ENCODE peak calls at places on chromosomes 1 and 21, in four cellular contexts. One of them, this sample, is unnamed.

GRCh38 chr1:224644553-224645154 is 28.5 kb downstream of the CNIH3 start:
- DNase-seq in HL-60: peak; percentile 24
- DNase-seq in GM12878: peak; percentile 24
- DNase-seq in K562: peak; percentile 77
- DNase-seq in this sample: peak; percentile 59

GRCh38 chr1:70044832-70045231 is 160.5 kb downstream of the LRRC40 start:
- DNase-seq in HL-60: no peak
- DNase-seq in K562: no peak
- DNase-seq in GM12878: no peak
- DNase-seq in this sample: no peak

GRCh38 chr1:162873671-162874666 is 13.0 kb upstream of the CCDC190 start:
- DNase-seq in HL-60: no peak
- DNase-seq in GM12878: no peak
- DNase-seq in K562: no peak
- DNase-seq in this sample: no peak

GRCh38 chr1:39170731-39171375 is 33.6 kb upstream of the MACF1 start:
- DNase-seq in K562: peak; percentile 39
- DNase-seq in GM12878: no peak
- DNase-seq in HL-60: no peak
- DNase-seq in this sample: no peak

GRCh38 chr1:185318431-185319151 is 1.5 kb upstream of the IVNS1ABP start:
- DNase-seq in HL-60: no peak
- DNase-seq in GM12878: no peak
- DNase-seq in K562: peak; percentile 36
- DNase-seq in this sample: no peak

GRCh38 chr1:110309768-110310167 is 29.4 kb upstream of the RBM15 start:
- DNase-seq in K562: no peak
- DNase-seq in HL-60: no peak
- DNase-seq in GM12878: no peak
- DNase-seq in this sample: no peak

GRCh38 chr1:217134857-217135568 is 411.8 kb upstream of the ESRRG start:
- DNase-seq in K562: no peak
- DNase-seq in GM12878: no peak
- DNase-seq in HL-60: no peak
- DNase-seq in this sample: no peak

GRCh38 chr1:154353460-154353904 is 28.2 kb downstream of the ATP8B2 start:
- DNase-seq in GM12878: peak; percentile 7
- DNase-seq in HL-60: no peak
- DNase-seq in K562: peak; percentile 76
- DNase-seq in this sample: no peak

GRCh38 chr1:162357681-162358266 is 18.9 kb downstream of the SPATA46 start:
- DNase-seq in GM12878: no peak
- DNase-seq in K562: peak; percentile 68
- DNase-seq in HL-60: no peak
- DNase-seq in this sample: no peak

GRCh38 chr1:91308544-91308943 is 96.1 kb downstream of the HFM1 start:
- DNase-seq in GM12878: no peak
- DNase-seq in K562: peak; percentile 7
- DNase-seq in HL-60: no peak
- DNase-seq in this sample: no peak

GRCh38 chr1:50977575-50978143 is 7.6 kb downstream of the CDKN2C start:
- DNase-seq in K562: peak; percentile 89
- DNase-seq in GM12878: no peak
- DNase-seq in HL-60: no peak
- DNase-seq in this sample: peak; percentile 34

GRCh38 chr1:44553771-44554170 is 120.5 kb downstream of the TMEM53 start:
- DNase-seq in GM12878: no peak
- DNase-seq in HL-60: no peak
- DNase-seq in K562: no peak
- DNase-seq in this sample: no peak

GRCh38 chr1:183674339-183674738 is 21.2 kb upstream of the APOBEC4 start:
- DNase-seq in GM12878: no peak
- DNase-seq in HL-60: no peak
- DNase-seq in K562: no peak
- DNase-seq in this sample: no peak

GRCh38 chr1:44436401-44437394 is 31.6 kb downstream of the RNF220 start:
- DNase-seq in K562: no peak
- DNase-seq in GM12878: no peak
- DNase-seq in HL-60: no peak
- DNase-seq in this sample: no peak

GRCh38 chr1:175138579-175138978 is 54.0 kb downstream of the KIAA0040 start:
- DNase-seq in K562: no peak
- DNase-seq in GM12878: no peak
- DNase-seq in HL-60: no peak
- DNase-seq in this sample: no peak

GRCh38 chr1:116379674-116380498 is 6.8 kb downstream of the ATP1A1 start:
- DNase-seq in K562: no peak
- DNase-seq in HL-60: no peak
- DNase-seq in GM12878: no peak
- DNase-seq in this sample: no peak

GRCh38 chr1:218658294-218658693 is 313.2 kb downstream of the TGFB2 start:
- DNase-seq in GM12878: no peak
- DNase-seq in HL-60: no peak
- DNase-seq in K562: no peak
- DNase-seq in this sample: no peak

GRCh38 chr1:213783273-213783672 is 204.5 kb upstream of the PROX1 start:
- DNase-seq in GM12878: no peak
- DNase-seq in HL-60: no peak
- DNase-seq in K562: no peak
- DNase-seq in this sample: no peak

GRCh38 chr1:150560011-150560438 is 10.8 kb downstream of the ADAMTSL4 start:
- DNase-seq in K562: peak; percentile 73
- DNase-seq in GM12878: no peak
- DNase-seq in HL-60: no peak
- DNase-seq in this sample: peak; percentile 84

GRCh38 chr1:108512239-108513071 is 47.4 kb upstream of the EEIG2 start:
- DNase-seq in K562: peak; percentile 41
- DNase-seq in GM12878: no peak
- DNase-seq in HL-60: no peak
- DNase-seq in this sample: no peak

GRCh38 chr1:63688302-63688701 is 85.5 kb upstream of the ROR1 start:
- DNase-seq in GM12878: no peak
- DNase-seq in HL-60: no peak
- DNase-seq in K562: no peak
- DNase-seq in this sample: no peak

GRCh38 chr1:50110656-50111055 is 1.9 kb downstream of the ELAVL4 start:
- DNase-seq in K562: no peak
- DNase-seq in HL-60: no peak
- DNase-seq in GM12878: no peak
- DNase-seq in this sample: no peak

GRCh38 chr1:99590578-99591209 is 55.2 kb upstream of the PALMD start:
- DNase-seq in GM12878: no peak
- DNase-seq in HL-60: no peak
- DNase-seq in K562: no peak
- DNase-seq in this sample: no peak

DNA sequence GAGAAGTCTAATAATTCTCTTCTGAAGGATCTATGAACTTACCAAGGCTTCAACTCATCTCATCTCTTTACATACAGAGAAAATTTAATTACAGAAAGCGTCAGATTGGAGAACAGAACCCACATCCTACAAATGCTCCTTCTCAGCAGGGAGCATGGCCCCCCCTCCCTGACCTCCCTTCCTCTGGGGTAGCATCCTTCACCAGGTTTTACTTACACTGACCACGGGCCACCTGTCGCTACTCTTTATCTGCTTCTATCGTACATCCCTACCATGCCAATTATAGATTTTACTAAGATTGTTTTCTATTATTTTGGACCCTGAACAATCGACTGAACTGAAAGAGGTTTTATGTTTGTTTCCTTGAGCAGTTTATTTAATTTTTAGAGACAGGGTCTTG is 25.8 kb downstream of the RIPPLY3 start:
- DNase-seq in GM12878: no peak
- DNase-seq in K562: no peak
- DNase-seq in HL-60: no peak
- DNase-seq in this sample: no peak
- TF ChIP-seq SPI1 in GM12878: no peak
- TF ChIP-seq SPI1 in K562: no peak
- TF ChIP-seq SPI1 in HL-60: no peak
- TF ChIP-seq SPI1 in this sample: no peak

GRCh38 chr1:206429421-206429820 is 40.9 kb upstream of the IKBKE start:
- DNase-seq in GM12878: no peak
- DNase-seq in K562: no peak
- DNase-seq in HL-60: no peak
- DNase-seq in this sample: no peak

GRCh38 chr1:206427296-206427695 is 43.0 kb upstream of the IKBKE start:
- DNase-seq in HL-60: no peak
- DNase-seq in GM12878: no peak
- DNase-seq in K562: no peak
- DNase-seq in this sample: no peak

GRCh38 chr1:206435450-206435849 is 34.8 kb upstream of the IKBKE start:
- DNase-seq in GM12878: no peak
- DNase-seq in K562: no peak
- DNase-seq in HL-60: peak; percentile 2
- DNase-seq in this sample: no peak

DNA sequence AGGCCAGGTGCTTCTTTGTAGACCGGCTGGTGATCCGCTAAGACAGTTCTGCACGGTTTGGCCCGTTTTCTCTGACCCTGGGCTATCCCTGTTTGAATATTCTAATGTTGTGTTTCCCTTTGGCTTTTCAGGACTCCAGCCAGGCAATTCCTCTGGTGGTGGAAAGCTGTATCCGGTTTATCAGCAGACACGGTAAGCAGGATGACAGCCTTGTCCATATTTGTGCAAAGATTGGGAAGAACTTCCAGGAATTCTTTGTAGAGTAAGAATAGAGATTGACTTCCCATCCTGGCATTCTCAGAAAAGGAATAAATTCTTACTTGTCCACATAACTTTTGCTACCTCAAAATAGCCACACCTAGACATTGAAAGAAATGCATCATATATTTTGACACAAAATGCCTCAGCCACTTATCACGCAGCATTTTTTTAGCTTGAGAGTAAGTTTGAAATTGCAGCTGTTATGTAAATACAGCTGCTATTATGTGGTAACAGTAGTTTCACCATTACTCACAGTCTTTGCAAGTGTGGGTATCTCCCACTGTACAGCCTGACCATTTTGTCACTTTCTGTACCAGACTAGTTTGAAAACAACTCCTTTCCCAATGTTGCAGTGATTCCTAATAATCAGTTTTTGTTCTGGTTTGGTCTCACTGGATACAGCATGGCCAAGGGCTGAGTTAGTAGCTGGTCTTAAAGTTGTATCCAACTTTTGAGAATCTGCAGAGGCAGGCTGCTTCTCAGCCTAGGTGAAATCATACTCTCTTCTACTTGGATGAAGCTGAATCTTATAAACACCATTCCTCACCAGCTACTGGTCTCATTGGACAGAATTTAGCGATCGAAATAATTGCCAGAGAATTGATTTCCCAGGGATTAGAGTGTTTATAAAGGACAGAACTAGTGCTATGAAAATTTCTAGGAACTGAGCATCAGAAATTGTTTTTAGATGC is 40.0 kb upstream of the IKBKE start:
- DNase-seq in K562: no peak
- DNase-seq in HL-60: peak; percentile 1
- DNase-seq in GM12878: peak; percentile 48
- DNase-seq in this sample: peak; percentile 33
- TF ChIP-seq POLR2AphosphoS5 in K562: no peak
- TF ChIP-seq POLR2AphosphoS5 in HL-60: no peak
- TF ChIP-seq POLR2AphosphoS5 in GM12878: no peak
- TF ChIP-seq POLR2AphosphoS5 in this sample: no peak

DNA sequence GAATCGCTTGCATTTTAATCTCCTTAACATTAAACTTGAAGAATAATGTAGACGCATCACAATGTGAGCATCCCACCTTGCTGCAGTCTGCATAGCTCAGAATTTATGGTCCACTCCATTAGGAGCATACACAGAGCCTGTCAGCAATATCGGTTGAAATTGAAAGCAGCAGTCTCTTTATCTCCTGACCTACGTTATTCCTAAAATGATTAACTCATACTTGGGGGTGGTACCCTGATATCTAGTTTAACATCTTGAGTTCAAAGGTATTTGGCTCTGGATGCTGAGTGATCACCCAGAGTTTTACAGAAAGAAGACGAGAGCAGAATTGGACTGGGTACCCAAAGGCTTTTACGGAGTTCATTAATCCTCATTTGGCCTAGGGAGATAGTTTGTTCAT is 188.1 kb downstream of the DAB1 start:
- DNase-seq in K562: no peak
- DNase-seq in GM12878: no peak
- DNase-seq in HL-60: no peak
- DNase-seq in this sample: no peak
- TF ChIP-seq SPI1 in K562: no peak
- TF ChIP-seq SPI1 in GM12878: no peak
- TF ChIP-seq SPI1 in HL-60: no peak
- TF ChIP-seq SPI1 in this sample: no peak

GRCh38 chr1:5514519-5515183 is 477.6 kb downstream of the NPHP4 start:
- DNase-seq in GM12878: no peak
- DNase-seq in K562: peak; percentile 95
- DNase-seq in HL-60: peak; percentile 29
- DNase-seq in this sample: peak; percentile 82

GRCh38 chr1:5513891-5514515 is 478.2 kb downstream of the NPHP4 start:
- DNase-seq in K562: no peak
- DNase-seq in HL-60: peak; percentile 12
- DNase-seq in GM12878: no peak
- DNase-seq in this sample: no peak

GRCh38 chr1:5515501-5515900 is 476.7 kb downstream of the NPHP4 start:
- DNase-seq in K562: no peak
- DNase-seq in HL-60: no peak
- DNase-seq in GM12878: no peak
- DNase-seq in this sample: no peak

GRCh38 chr1:5511381-5512097 is 480.7 kb downstream of the NPHP4 start:
- DNase-seq in GM12878: no peak
- DNase-seq in HL-60: no peak
- DNase-seq in K562: no peak
- DNase-seq in this sample: no peak

DNA sequence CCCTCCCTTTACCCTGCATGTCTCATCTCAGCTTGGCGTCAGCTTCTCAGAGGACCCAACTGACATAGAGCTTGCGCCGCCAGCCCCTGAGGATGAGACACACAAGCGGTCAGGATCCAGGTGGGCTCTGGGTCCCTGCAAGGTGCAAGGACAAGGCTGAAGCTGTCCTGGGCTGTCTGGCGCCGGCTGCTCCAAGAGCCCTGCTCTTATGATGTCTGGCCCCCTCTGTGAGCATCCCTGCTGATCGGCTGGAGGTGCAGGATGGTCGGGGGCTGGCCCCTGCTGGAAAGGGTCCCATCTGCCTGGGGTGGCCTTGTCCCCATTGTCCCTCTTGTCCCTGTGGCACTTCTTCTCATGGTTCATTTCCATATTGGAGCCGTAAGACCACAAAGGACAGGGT is 479.0 kb downstream of the NPHP4 start:
- DNase-seq in HL-60: no peak
- DNase-seq in K562: no peak
- DNase-seq in GM12878: no peak
- DNase-seq in this sample: no peak
- TF ChIP-seq POLR2AphosphoS5 in HL-60: no peak
- TF ChIP-seq POLR2AphosphoS5 in K562: no peak
- TF ChIP-seq POLR2AphosphoS5 in GM12878: no peak
- TF ChIP-seq POLR2AphosphoS5 in this sample: no peak

This sample was measured in GM12891.